ENCODE peak calls at places on chromosomes 13 and 19, in five cellular contexts. One of them, this sample, is unnamed.
A peak's percentile ranks its signal among the peaks of the same experiment; 100 is the strongest.

GRCh38 chr19:57830071-57830602 is at the start of gene ZNF587B:
- DNase-seq in fibroblast of villous mesenchyme: peak; percentile 73
- DNase-seq in ELR: peak; percentile 96
- DNase-seq in spleen: peak; percentile 84
- DNase-seq in heart left ventricle: peak; percentile 76
- DNase-seq in this sample: peak; percentile 50

GRCh38 chr19:3125900-3126524 is 9.8 kb upstream of the GNA15 start:
- DNase-seq in heart left ventricle: no peak
- DNase-seq in ELR: peak; percentile 57
- DNase-seq in fibroblast of villous mesenchyme: peak; percentile 31
- DNase-seq in spleen: peak; percentile 92
- DNase-seq in this sample: peak; percentile 56

GRCh38 chr13:39892731-39893293 is 237.3 kb downstream of the COG6 start:
- DNase-seq in heart left ventricle: peak; percentile 58
- DNase-seq in fibroblast of villous mesenchyme: peak; percentile 74
- DNase-seq in spleen: no peak
- DNase-seq in ELR: no peak
- DNase-seq in this sample: no peak

GRCh38 chr19:41740415-41741243 is 14.7 kb upstream of the CEACAM6 start:
- DNase-seq in spleen: no peak
- DNase-seq in fibroblast of villous mesenchyme: no peak
- DNase-seq in heart left ventricle: no peak
- DNase-seq in ELR: no peak
- DNase-seq in this sample: no peak

GRCh38 chr19:33794578-33795369 is 1.9 kb upstream of the KCTD15 start:
- DNase-seq in fibroblast of villous mesenchyme: peak; percentile 12
- DNase-seq in spleen: no peak
- DNase-seq in heart left ventricle: no peak
- DNase-seq in ELR: no peak
- DNase-seq in this sample: peak; percentile 64

GRCh38 chr13:51729853-51730553 is 74.0 kb downstream of the DHRS12 start:
- DNase-seq in spleen: no peak
- DNase-seq in ELR: peak; percentile 92
- DNase-seq in heart left ventricle: no peak
- DNase-seq in fibroblast of villous mesenchyme: peak; percentile 92
- DNase-seq in this sample: no peak

GRCh38 chr19:6235031-6235951 is 44.5 kb downstream of the MLLT1 start:
- DNase-seq in spleen: peak; percentile 71
- DNase-seq in fibroblast of villous mesenchyme: no peak
- DNase-seq in heart left ventricle: no peak
- DNase-seq in ELR: no peak
- DNase-seq in this sample: no peak

GRCh38 chr19:45496349-45496953 is 396 bp downstream of the RTN2 start:
- DNase-seq in heart left ventricle: peak; percentile 64
- DNase-seq in spleen: peak; percentile 91
- DNase-seq in fibroblast of villous mesenchyme: no peak
- DNase-seq in ELR: no peak
- DNase-seq in this sample: peak; percentile 57

GRCh38 chr19:35717665-35718344 is at the start of gene KMT2B:
- DNase-seq in spleen: no peak
- DNase-seq in fibroblast of villous mesenchyme: peak; percentile 96
- DNase-seq in heart left ventricle: no peak
- DNase-seq in ELR: no peak
- DNase-seq in this sample: peak; percentile 94

GRCh38 chr19:661427-662196 is 1.4 kb downstream of the RNF126 start:
- DNase-seq in heart left ventricle: peak; percentile 51
- DNase-seq in ELR: peak; percentile 28
- DNase-seq in spleen: peak; percentile 90
- DNase-seq in fibroblast of villous mesenchyme: no peak
- DNase-seq in this sample: no peak

GRCh38 chr19:2982983-2983350 is 5.6 kb downstream of the TLE6 start:
- DNase-seq in heart left ventricle: peak; percentile 88
- DNase-seq in spleen: no peak
- DNase-seq in fibroblast of villous mesenchyme: peak; percentile 89
- DNase-seq in ELR: no peak
- DNase-seq in this sample: no peak

GRCh38 chr19:42285988-42286348 is 16.0 kb upstream of the PRR19 start:
- DNase-seq in ELR: no peak
- DNase-seq in heart left ventricle: no peak
- DNase-seq in spleen: peak; percentile 78
- DNase-seq in fibroblast of villous mesenchyme: no peak
- DNase-seq in this sample: no peak

GRCh38 chr19:55670280-55671053 is 4.6 kb upstream of the EPN1 start:
- DNase-seq in spleen: peak; percentile 89
- DNase-seq in heart left ventricle: peak; percentile 61
- DNase-seq in fibroblast of villous mesenchyme: no peak
- DNase-seq in ELR: no peak
- DNase-seq in this sample: no peak

GRCh38 chr13:107099661-107100060 is 531.7 kb upstream of the ARGLU1 start:
- DNase-seq in ELR: peak; percentile 26
- DNase-seq in fibroblast of villous mesenchyme: peak; percentile 3
- DNase-seq in spleen: no peak
- DNase-seq in heart left ventricle: no peak
- DNase-seq in this sample: no peak

GRCh38 chr13:109792416-109793090 is 6.2 kb upstream of the IRS2 start:
- DNase-seq in heart left ventricle: no peak
- DNase-seq in ELR: no peak
- DNase-seq in fibroblast of villous mesenchyme: no peak
- DNase-seq in spleen: no peak
- DNase-seq in this sample: no peak

GRCh38 chr19:43759515-43759914 is 4.8 kb upstream of the SMG9 start:
- DNase-seq in spleen: no peak
- DNase-seq in heart left ventricle: no peak
- DNase-seq in ELR: peak; percentile 93
- DNase-seq in fibroblast of villous mesenchyme: peak; percentile 44
- DNase-seq in this sample: peak; percentile 13

GRCh38 chr13:19020988-19021387 is 160.6 kb downstream of the TUBA3C start:
- DNase-seq in ELR: no peak
- DNase-seq in spleen: no peak
- DNase-seq in heart left ventricle: no peak
- DNase-seq in fibroblast of villous mesenchyme: no peak
- DNase-seq in this sample: no peak

GRCh38 chr13:106143930-106144709 is 391.3 kb downstream of the EFNB2 start:
- DNase-seq in ELR: no peak
- DNase-seq in spleen: no peak
- DNase-seq in fibroblast of villous mesenchyme: no peak
- DNase-seq in heart left ventricle: no peak
- DNase-seq in this sample: peak; percentile 94

GRCh38 chr13:21894703-21895699 is 224.1 kb downstream of the FGF9 start:
- DNase-seq in fibroblast of villous mesenchyme: peak; percentile 36
- DNase-seq in ELR: no peak
- DNase-seq in spleen: no peak
- DNase-seq in heart left ventricle: no peak
- DNase-seq in this sample: no peak